ENCODE peak calls at places on chromosome 5, in five cellular contexts. H, Z, P, J and M are unnamed samples.

GRCh38 chr5:151156732-151157402 is 712 bp downstream of the ANXA6 start:
- ATAC-seq in H (peak; percentile 24), Z (peak; percentile 45), P (peak; percentile 10), J (peak; percentile 2), M (no peak)

GRCh38 chr5:132369012-132369470 is 469 bp upstream of the SLC22A5 start:
- ATAC-seq in H (peak; percentile 4), Z (no peak), P (peak; percentile 9), J (no peak), M (no peak)

GRCh38 chr5:6236170-6236793 is 142.1 kb downstream of the MED10 start:
- ATAC-seq in H (peak; percentile 30), Z (peak; percentile 35), P (no peak), J (no peak), M (no peak)

GRCh38 chr5:95959964-95960801 is 1.5 kb downstream of the ELL2 start:
- ATAC-seq in H (no peak), Z (peak; percentile 0), P (no peak), J (no peak), M (no peak)

GRCh38 chr5:76938177-76938576 is 14.7 kb upstream of the CRHBP start:
- ATAC-seq in H (no peak), Z (peak; percentile 70), P (no peak), J (no peak), M (no peak)

GRCh38 chr5:173835662-173836061 is 52.5 kb upstream of the CPEB4 start:
- ATAC-seq in H (no peak), Z (no peak), P (peak; percentile 81), J (peak; percentile 47), M (no peak)

GRCh38 chr5:63175850-63176249 is 597.2 kb downstream of the LRRC70 start:
- ATAC-seq in H (no peak), Z (no peak), P (no peak), J (no peak), M (no peak)

GRCh38 chr5:88203977-88204735 is 64.5 kb downstream of the TMEM161B start:
- ATAC-seq in H (no peak), Z (no peak), P (no peak), J (no peak), M (no peak)

GRCh38 chr5:55701462-55702103 is 10.5 kb downstream of the SLC38A9 start:
- ATAC-seq in H (no peak), Z (peak; percentile 32), P (no peak), J (no peak), M (no peak)

GRCh38 chr5:121816164-121816563 is 35.5 kb upstream of the FTMT start:
- ATAC-seq in H (no peak), Z (no peak), P (no peak), J (no peak), M (no peak)

GRCh38 chr5:82719368-82719767 is 357.8 kb downstream of the TMEM167A start:
- ATAC-seq in H (peak; percentile 44), Z (peak; percentile 90), P (no peak), J (peak; percentile 79), M (no peak)

GRCh38 chr5:147407094-147407681 is 102.7 kb downstream of the DPYSL3 start:
- ATAC-seq in H (peak; percentile 13), Z (peak; percentile 58), P (no peak), J (no peak), M (peak; percentile 42)

GRCh38 chr5:78776637-78777036 is 128.1 kb upstream of the LHFPL2 start:
- ATAC-seq in H (no peak), Z (peak; percentile 62), P (no peak), J (no peak), M (no peak)

GRCh38 chr5:181045316-181045715 is 5.2 kb downstream of the BTNL9 start:
- ATAC-seq in H (no peak), Z (no peak), P (no peak), J (no peak), M (no peak)

GRCh38 chr5:74201334-74202081 is 439.0 kb downstream of the ENC1 start:
- ATAC-seq in H (no peak), Z (peak; percentile 73), P (peak; percentile 87), J (peak; percentile 70), M (no peak)

GRCh38 chr5:155332618-155333017 is 319.1 kb downstream of the KIF4B start:
- ATAC-seq in H (no peak), Z (peak; percentile 63), P (no peak), J (peak; percentile 44), M (no peak)

GRCh38 chr5:157563373-157564148 is 12.0 kb downstream of the ADAM19 start:
- ATAC-seq in H (peak; percentile 67), Z (no peak), P (no peak), J (peak; percentile 64), M (peak; percentile 29)

GRCh38 chr5:33205727-33206410 is 234.9 kb upstream of the TARS1 start:
- ATAC-seq in H (peak; percentile 79), Z (no peak), P (no peak), J (peak; percentile 31), M (no peak)

GRCh38 chr5:180720501-180720900 is 19.4 kb downstream of the OR2Y1 start:
- ATAC-seq in H (no peak), Z (no peak), P (no peak), J (no peak), M (no peak)

GRCh38 chr5:178328826-178329225 is 96.2 kb upstream of the PHYKPL start:
- ATAC-seq in H (no peak), Z (no peak), P (no peak), J (no peak), M (no peak)

DNA sequence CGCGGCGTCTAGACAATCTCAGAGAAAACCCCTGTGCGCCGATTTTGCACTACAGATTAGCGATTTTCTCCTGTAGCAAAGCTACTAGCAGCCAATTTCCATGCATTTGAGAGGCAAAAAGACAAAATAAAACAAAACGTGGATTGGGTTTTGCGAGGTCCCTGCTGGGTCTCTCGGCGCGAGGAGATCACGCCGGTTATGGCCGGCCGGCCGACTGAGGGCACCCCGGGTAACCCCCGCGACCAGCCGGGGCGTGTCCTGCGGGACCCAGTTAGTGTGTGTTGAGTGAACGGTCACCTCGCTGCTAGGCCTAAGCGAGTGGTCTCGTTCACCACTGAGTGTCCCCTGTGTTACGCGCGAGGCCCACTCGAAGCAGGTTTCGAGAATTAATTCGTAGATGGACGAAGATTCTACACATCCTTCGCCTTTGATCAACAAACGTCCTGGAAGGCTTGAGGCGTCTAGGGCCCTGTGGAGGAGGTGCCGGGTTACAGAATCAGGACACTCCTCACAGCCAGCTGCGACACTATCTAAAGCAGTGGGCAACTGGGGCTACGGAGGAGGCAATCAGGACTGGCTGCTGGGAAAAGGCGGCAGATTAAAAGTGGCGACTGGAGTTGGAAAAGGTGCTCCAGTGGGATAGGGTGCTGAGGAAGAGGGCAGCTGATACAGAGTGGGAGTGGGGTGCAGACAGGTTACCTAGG is 792 bp upstream of the VDAC1 start:
- ATAC-seq in H (peak; percentile 36), Z (peak; percentile 40), P (peak; percentile 24), J (peak; percentile 14), M (no peak)
- TF ChIP-seq POLR2A in H (no peak), Z (no peak), P (no peak), J (no peak), M (no peak)

GRCh38 chr5:38670878-38671277 is 114.4 kb upstream of the LIFR start:
- ATAC-seq in H (no peak), Z (no peak), P (peak; percentile 62), J (peak; percentile 27), M (peak; percentile 47)

GRCh38 chr5:38675443-38675842 is 119.0 kb upstream of the LIFR start:
- ATAC-seq in H (no peak), Z (no peak), P (no peak), J (no peak), M (no peak)

GRCh38 chr5:38672059-38672791 is 115.8 kb upstream of the LIFR start:
- ATAC-seq in H (no peak), Z (no peak), P (no peak), J (no peak), M (no peak)

GRCh38 chr5:38670066-38670465 is 113.6 kb upstream of the LIFR start:
- ATAC-seq in H (no peak), Z (no peak), P (no peak), J (no peak), M (no peak)

DNA sequence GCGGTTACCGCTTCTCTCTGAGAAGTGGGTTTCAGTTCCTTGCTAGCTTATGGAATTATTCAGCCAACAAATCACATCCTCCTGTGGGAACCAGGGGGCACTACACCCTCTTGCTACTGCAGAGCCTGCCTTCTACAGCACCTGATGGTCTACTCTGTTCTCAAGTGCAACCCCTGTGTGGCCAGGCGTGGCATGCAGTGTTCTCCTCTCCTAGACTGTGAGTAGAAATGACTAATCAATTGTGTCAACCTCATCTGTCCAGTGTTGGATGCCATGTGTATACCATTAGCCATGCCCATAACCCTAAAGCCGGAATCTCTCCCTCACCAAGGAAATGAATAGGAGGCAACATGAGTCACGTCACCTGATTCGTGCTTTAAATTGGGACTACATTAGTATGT is 117.2 kb upstream of the LIFR start:
- ATAC-seq in H (no peak), Z (no peak), P (no peak), J (no peak), M (no peak)
- H3K4me1 ChIP-seq in H (no peaks in the 10 kb centered on the region), Z (no peaks in the 10 kb centered on the region), P (peaks cover 5% of the 10 kb centered on the region), J (no peaks in the 10 kb centered on the region), M (no peaks in the 10 kb centered on the region)

GRCh38 chr5:139638090-139638735 is 9.9 kb upstream of the CXXC5 start:
- ATAC-seq in H (peak; percentile 68), Z (peak; percentile 39), P (peak; percentile 52), J (peak; percentile 80), M (peak; percentile 66)
- TF ChIP-seq POLR2A in H (peak; percentile 67), Z (peak; percentile 68), P (peak; percentile 67), J (no peak), M (no peak)

GRCh38 chr5:168766038-168766700 is 187.0 kb upstream of the PANK3 start:
- ATAC-seq in H (no peak), Z (no peak), P (no peak), J (no peak), M (no peak)
- H3K4me1 ChIP-seq in H (no peaks in the 10 kb centered on the region), Z (no peaks in the 10 kb centered on the region), P (no peaks in the 10 kb centered on the region), J (no peaks in the 10 kb centered on the region), M (no peaks in the 10 kb centered on the region)